ENCODE peak calls at places on chromosomes 13 and 19, in seven cellular contexts. M is head of caudate nucleus; X is mucosa of descending colon; O is T-helper 22 cell; V is stimulated activated CD8-positive, alpha-beta memory T cell treated with anti-CD3 and anti-CD28 coated beads, Interleukin-15, amount 100 ng/mL, for 1 hour; U is nephron progenitor cell; I is neural progenitor cell. S is an unnamed sample.

GRCh38 chr19:18232540-18233223 is 6.4 kb upstream of the PDE4C start:
- DNase-seq in O (no peak), M (no peak), I (no peak), X (no peak), V (no peak), U (no peak), S (no peak)

GRCh38 chr13:49020328-49020727 is 44.6 kb downstream of the FNDC3A start:
- DNase-seq in M (no peak), O (no peak), U (no peak), V (no peak), I (no peak), X (no peak), S (no peak)

GRCh38 chr13:32530841-32531253 is 7.7 kb downstream of the N4BP2L2 start:
- DNase-seq in X (no peak), V (no peak), I (no peak), U (no peak), O (no peak), M (no peak), S (peak)

GRCh38 chr13:30995331-30995730 is 62.9 kb downstream of the TEX26 start:
- DNase-seq in X (no peak), M (no peak), U (no peak), O (no peak), V (no peak), I (no peak), S (no peak)

GRCh38 chr19:9958451-9958850 is 22.1 kb upstream of the OLFM2 start:
- DNase-seq in O (no peak), X (no peak), U (no peak), V (no peak), I (no peak), M (no peak), S (peak)

GRCh38 chr13:112791662-112792440 is 102.0 kb downstream of the ATP11A start:
- DNase-seq in V (no peak), X (no peak), O (no peak), I (no peak), M (no peak), U (no peak), S (no peak)

GRCh38 chr13:112965573-112966115 is 3.4 kb upstream of the MCF2L start:
- DNase-seq in M (no peak), X (no peak), V (no peak), I (no peak), U (no peak), O (no peak), S (no peak)

GRCh38 chr19:29551774-29552173 is 26.0 kb downstream of the VSTM2B start:
- DNase-seq in V (no peak), I (no peak), M (peak), U (no peak), O (no peak), X (no peak), S (no peak)

GRCh38 chr19:30312582-30313352 is 59.4 kb upstream of the ZNF536 start:
- DNase-seq in V (no peak), I (no peak), U (no peak), X (no peak), M (no peak), O (no peak), S (no peak)

GRCh38 chr19:29294343-29294811 is 81.4 kb upstream of the UQCRFS1 start:
- DNase-seq in O (no peak), I (no peak), X (no peak), M (no peak), V (no peak), U (no peak), S (no peak)